ENCODE peak calls at places on chromosome 10, in four cellular contexts. L is HepG2, P is K562, W is A549. K is an unnamed sample.

GRCh38 chr10:110779489-110779888 is 92.2 kb upstream of the PDCD4 start:
- DNase-seq in P (no peak), W (no peak), L (no peak), K (no peak)

GRCh38 chr10:13801907-13802288 is 215.1 kb downstream of the PRPF18 start:
- DNase-seq in L (no peak), W (no peak), P (no peak), K (no peak)

GRCh38 chr10:10903620-10904019 is 114.1 kb upstream of the CELF2 start:
- DNase-seq in P (no peak), L (no peak), W (no peak), K (no peak)

GRCh38 chr10:3856593-3856992 is 71.6 kb upstream of the KLF6 start:
- DNase-seq in W (no peak), P (no peak), L (no peak), K (no peak)

GRCh38 chr10:102661614-102662133 is 17.4 kb downstream of the TRIM8 start:
- DNase-seq in W (no peak), L (no peak), P (no peak), K (no peak)

GRCh38 chr10:52621635-52622079 is 150.9 kb downstream of the MBL2 start:
- DNase-seq in W (no peak), P (no peak), L (no peak), K (no peak)

GRCh38 chr10:11875499-11876281 is 52.5 kb downstream of the PROSER2 start:
- DNase-seq in W (peak; percentile 98), P (peak; percentile 71), L (peak; percentile 96), K (no peak)

GRCh38 chr10:8044908-8045727 is 9.4 kb upstream of the GATA3 start:
- DNase-seq in L (no peak), W (no peak), P (peak; percentile 28), K (no peak)

GRCh38 chr10:95742529-95742884 is 13.5 kb upstream of the ENTPD1 start:
- DNase-seq in L (peak; percentile 87), W (no peak), P (no peak), K (no peak)

GRCh38 chr10:90181251-90181691 is 479.9 kb downstream of the KIF20B start:
- DNase-seq in W (no peak), P (no peak), L (no peak), K (no peak)

GRCh38 chr10:111506266-111507034 is 429.6 kb downstream of the ADRA2A start:
- DNase-seq in L (no peak), W (no peak), P (no peak), K (no peak)

DNA sequence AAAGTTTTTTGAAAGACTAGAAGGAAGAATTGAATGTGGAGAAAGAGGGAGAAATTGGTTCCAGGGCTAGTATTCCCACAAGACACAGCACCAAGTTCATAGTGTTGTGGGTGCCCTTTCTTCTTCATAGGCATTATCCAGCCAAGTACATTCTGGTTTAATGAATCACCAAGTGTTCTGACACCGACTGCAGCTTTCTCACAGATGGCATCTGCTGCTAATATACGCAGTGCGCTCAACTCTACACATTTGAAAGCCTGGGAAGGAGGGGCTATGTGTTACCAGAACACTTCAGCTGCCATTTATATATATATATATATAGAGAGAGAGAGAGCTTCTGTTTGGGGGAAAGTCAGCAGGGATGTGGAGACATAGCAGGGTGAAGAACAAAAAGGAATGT is 1168.4 kb downstream of the GATA3 start:
- DNase-seq in L (no peak), W (no peak), P (no peak), K (no peak)
- TF ChIP-seq HMGXB4 in L (no peak), W (no peak), P (no peak), K (no peak)

GRCh38 chr10:63719174-63719856 is 198.1 kb downstream of the REEP3 start:
- DNase-seq in L (peak; percentile 27), P (no peak), W (no peak), K (no peak)
- TF ChIP-seq HMGXB4 in L (no peak), P (no peak), W (no peak), K (no peak)

DNA sequence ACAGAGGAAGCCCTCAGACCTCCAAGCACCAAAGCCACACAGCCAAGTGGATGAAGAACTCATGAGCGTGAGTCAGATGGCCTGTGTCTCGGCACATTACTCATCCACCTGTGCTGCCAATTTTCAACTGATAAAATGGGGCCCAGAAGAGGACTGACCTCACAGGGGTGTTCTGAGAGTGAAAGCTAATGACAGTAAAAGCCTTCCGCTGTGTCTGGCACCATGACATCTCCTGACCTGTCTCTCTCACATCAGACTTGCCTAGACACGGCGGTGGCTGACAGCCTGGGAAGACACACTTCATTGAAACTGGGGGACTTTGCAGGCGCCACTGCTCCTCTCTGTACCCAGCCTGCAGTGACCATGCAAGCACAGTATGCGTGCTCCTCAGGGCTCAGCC is 8.3 kb upstream of the SLC18A3 start:
- DNase-seq in P (no peak), L (no peak), W (no peak), K (no peak)
- TF ChIP-seq HMGXB4 in P (no peak), L (no peak), W (no peak), K (no peak)

GRCh38 chr10:73916761-73917470 is 6.0 kb downstream of the PLAU start:
- DNase-seq in L (no peak), W (no peak), P (no peak), K (no peak)
- TF ChIP-seq HMGXB4 in L (no peak), W (no peak), P (no peak), K (no peak)

GRCh38 chr10:71252195-71252594 is 39.8 kb downstream of the UNC5B start:
- DNase-seq in L (no peak), P (no peak), W (no peak), K (no peak)
- TF ChIP-seq HMGXB4 in L (no peak), P (no peak), W (no peak), K (no peak)

GRCh38 chr10:114031113-114031512 is 12.6 kb upstream of the ADRB1 start:
- DNase-seq in P (no peak), L (no peak), W (no peak), K (no peak)

GRCh38 chr10:114027951-114028350 is 15.7 kb upstream of the ADRB1 start:
- DNase-seq in P (no peak), W (no peak), L (no peak), K (no peak)

GRCh38 chr10:114029655-114030054 is 14.0 kb upstream of the ADRB1 start:
- DNase-seq in L (no peak), P (no peak), W (no peak), K (no peak)

GRCh38 chr10:114028425-114028824 is 15.2 kb upstream of the ADRB1 start:
- DNase-seq in L (no peak), P (no peak), W (no peak), K (no peak)

DNA sequence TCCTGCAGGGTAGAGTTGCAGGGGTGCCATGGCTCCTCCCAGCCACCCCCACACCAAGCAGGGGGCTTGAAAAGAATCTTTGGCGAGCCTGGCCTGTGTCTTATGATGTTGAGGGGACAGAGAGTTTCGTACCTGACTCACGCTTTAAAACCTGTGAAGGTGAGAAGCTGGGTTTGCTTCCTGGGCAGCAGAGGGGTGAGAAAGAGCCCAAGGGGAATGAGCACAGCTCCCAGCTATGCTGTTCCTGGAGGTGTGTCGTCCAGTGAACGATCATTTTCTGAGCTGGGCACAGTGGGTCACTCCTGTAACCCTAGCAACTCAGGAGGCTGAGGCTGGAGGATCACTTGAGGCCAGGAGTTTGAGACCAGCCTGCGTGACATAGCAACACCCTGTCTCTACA is 13.5 kb upstream of the ADRB1 start:
- DNase-seq in L (no peak), P (no peak), W (no peak), K (no peak)
- TF ChIP-seq HMGXB4 in L (no peak), P (no peak), W (no peak), K (no peak)